ENCODE peak calls at places on chromosomes 6 and 20, in five cellular contexts. One of them, this sample, is unnamed.

GRCh38 chr20:8388707-8389106 is 256.6 kb downstream of the PLCB1 start:
- DNase-seq in T-helper 17 cell: no peak
- DNase-seq in substantia nigra: no peak
- DNase-seq in SW480: no peak
- DNase-seq in transverse colon: no peak
- DNase-seq in this sample: no peak

GRCh38 chr6:150025201-150025917 is at the start of gene RAET1L:
- DNase-seq in T-helper 17 cell: no peak
- DNase-seq in substantia nigra: no peak
- DNase-seq in SW480: peak
- DNase-seq in transverse colon: peak
- DNase-seq in this sample: peak

GRCh38 chr6:51805517-51805916 is 281.9 kb downstream of the PKHD1 start:
- DNase-seq in T-helper 17 cell: no peak
- DNase-seq in substantia nigra: no peak
- DNase-seq in transverse colon: no peak
- DNase-seq in SW480: no peak
- DNase-seq in this sample: no peak

GRCh38 chr6:14601490-14601889 is 483.9 kb downstream of the CD83 start:
- DNase-seq in transverse colon: no peak
- DNase-seq in T-helper 17 cell: no peak
- DNase-seq in SW480: no peak
- DNase-seq in substantia nigra: no peak
- DNase-seq in this sample: peak

GRCh38 chr6:45081634-45082033 is 246.5 kb upstream of the RUNX2 start:
- DNase-seq in substantia nigra: no peak
- DNase-seq in transverse colon: no peak
- DNase-seq in SW480: no peak
- DNase-seq in T-helper 17 cell: no peak
- DNase-seq in this sample: no peak

GRCh38 chr6:12602951-12603710 is 113.4 kb upstream of the PHACTR1 start:
- DNase-seq in T-helper 17 cell: no peak
- DNase-seq in transverse colon: peak
- DNase-seq in SW480: peak
- DNase-seq in substantia nigra: no peak
- DNase-seq in this sample: peak

GRCh38 chr6:69339163-69339550 is 457.7 kb downstream of the LMBRD1 start:
- DNase-seq in SW480: no peak
- DNase-seq in transverse colon: no peak
- DNase-seq in T-helper 17 cell: no peak
- DNase-seq in substantia nigra: no peak
- DNase-seq in this sample: no peak

GRCh38 chr6:132612449-132613116 is 11.5 kb downstream of the TAAR2 start:
- DNase-seq in transverse colon: no peak
- DNase-seq in T-helper 17 cell: no peak
- DNase-seq in substantia nigra: no peak
- DNase-seq in SW480: peak
- DNase-seq in this sample: peak

GRCh38 chr6:154302111-154302752 is 54.4 kb downstream of the IPCEF1 start:
- DNase-seq in T-helper 17 cell: no peak
- DNase-seq in transverse colon: peak
- DNase-seq in SW480: no peak
- DNase-seq in substantia nigra: no peak
- DNase-seq in this sample: no peak

GRCh38 chr6:82025271-82025670 is 222.3 kb downstream of the IBTK start:
- DNase-seq in T-helper 17 cell: no peak
- DNase-seq in SW480: no peak
- DNase-seq in transverse colon: no peak
- DNase-seq in substantia nigra: no peak
- DNase-seq in this sample: no peak

GRCh38 chr6:33812669-33813068 is 8.9 kb upstream of the MLN start:
- DNase-seq in SW480: no peak
- DNase-seq in T-helper 17 cell: no peak
- DNase-seq in transverse colon: no peak
- DNase-seq in substantia nigra: no peak
- DNase-seq in this sample: peak

GRCh38 chr20:59749293-59749680 is 144.9 kb downstream of the PHACTR3 start:
- DNase-seq in T-helper 17 cell: no peak
- DNase-seq in SW480: no peak
- DNase-seq in substantia nigra: peak
- DNase-seq in transverse colon: no peak
- DNase-seq in this sample: no peak

GRCh38 chr6:132359891-132360290 is 41.4 kb downstream of the MOXD1 start:
- DNase-seq in transverse colon: no peak
- DNase-seq in substantia nigra: no peak
- DNase-seq in SW480: no peak
- DNase-seq in T-helper 17 cell: no peak
- DNase-seq in this sample: no peak

GRCh38 chr6:41170547-41171160 is 7.7 kb upstream of the TREM2 start:
- DNase-seq in SW480: peak
- DNase-seq in T-helper 17 cell: no peak
- DNase-seq in substantia nigra: no peak
- DNase-seq in transverse colon: no peak
- DNase-seq in this sample: no peak

GRCh38 chr6:41371461-41371991 is 36.1 kb downstream of the NCR2 start:
- DNase-seq in T-helper 17 cell: no peak
- DNase-seq in substantia nigra: no peak
- DNase-seq in SW480: no peak
- DNase-seq in transverse colon: peak
- DNase-seq in this sample: peak

GRCh38 chr6:167683028-167683862 is 143.5 kb upstream of the AFDN start:
- DNase-seq in SW480: peak
- DNase-seq in substantia nigra: peak
- DNase-seq in T-helper 17 cell: no peak
- DNase-seq in transverse colon: peak
- DNase-seq in this sample: peak